ENCODE peak calls at places on chromosomes 2 and 18, in nine cellular contexts. P, K, X, T, Z, I, E, L and H are unnamed samples.

GRCh38 chr2:217277646-217278048 is 417.8 kb upstream of the TNP1 start:
- DNase-seq in P (peak), K (peak), X (peak), T (no peak), Z (no peak), I (no peak), E (peak), L (peak), H (no peak)

GRCh38 chr2:12715258-12715865 is 1.4 kb upstream of the TRIB2 start:
- DNase-seq in P (no peak), K (peak), X (no peak), T (no peak), Z (peak), I (no peak), E (no peak), L (no peak), H (no peak)

GRCh38 chr2:71548589-71549485 is 95.5 kb downstream of the DYSF start:
- DNase-seq in P (peak), K (peak), X (peak), T (peak), Z (peak), I (peak), E (peak), L (peak), H (peak)

GRCh38 chr18:6610436-6610835 is 119.1 kb upstream of the ARHGAP28 start:
- DNase-seq in P (no peak), K (peak), X (no peak), T (no peak), Z (no peak), I (no peak), E (no peak), L (peak), H (no peak)

GRCh38 chr2:143176606-143177005 is 47.4 kb downstream of the ARHGAP15 start:
- DNase-seq in P (no peak), K (no peak), X (no peak), T (no peak), Z (no peak), I (no peak), E (no peak), L (no peak), H (no peak)

GRCh38 chr2:99636432-99637034 is 146.7 kb upstream of the REV1 start:
- DNase-seq in P (no peak), K (no peak), X (peak), T (no peak), Z (peak), I (no peak), E (peak), L (no peak), H (peak)

GRCh38 chr2:19525313-19525712 is 166.9 kb upstream of the OSR1 start:
- DNase-seq in P (peak), K (no peak), X (no peak), T (no peak), Z (no peak), I (no peak), E (no peak), L (no peak), H (no peak)

GRCh38 chr18:48859311-48860275 is 91.2 kb downstream of the SMAD7 start:
- DNase-seq in P (no peak), K (no peak), X (no peak), T (no peak), Z (peak), I (no peak), E (peak), L (no peak), H (peak)

GRCh38 chr18:54129448-54130134 is 94.9 kb downstream of the MBD2 start:
- DNase-seq in P (no peak), K (no peak), X (no peak), T (no peak), Z (no peak), I (no peak), E (no peak), L (no peak), H (no peak)

GRCh38 chr2:231386446-231386845 is 9.1 kb upstream of the B3GNT7 start:
- DNase-seq in P (peak), K (peak), X (peak), T (no peak), Z (no peak), I (no peak), E (no peak), L (peak), H (no peak)

GRCh38 chr2:27298391-27299080 is 9.7 kb downstream of the UCN start:
- DNase-seq in P (no peak), K (no peak), X (no peak), T (no peak), Z (no peak), I (no peak), E (no peak), L (peak), H (peak)

GRCh38 chr2:18599509-18600254 is 10.3 kb upstream of the NT5C1B start:
- DNase-seq in P (peak), K (peak), X (no peak), T (no peak), Z (no peak), I (no peak), E (no peak), L (peak), H (no peak)

GRCh38 chr2:141736466-141736865 is 394.4 kb downstream of the LRP1B start:
- DNase-seq in P (no peak), K (no peak), X (no peak), T (no peak), Z (no peak), I (no peak), E (no peak), L (no peak), H (no peak)

GRCh38 chr2:150589760-150590159 is 102.3 kb upstream of the RND3 start:
- DNase-seq in P (no peak), K (peak), X (no peak), T (no peak), Z (no peak), I (no peak), E (no peak), L (no peak), H (no peak)

GRCh38 chr2:134718956-134719814 is at the start of gene TMEM163:
- DNase-seq in P (no peak), K (peak), X (no peak), T (peak), Z (peak), I (no peak), E (no peak), L (no peak), H (no peak)

GRCh38 chr2:68807821-68808266 is 63.4 kb downstream of the BMP10 start:
- DNase-seq in P (peak), K (peak), X (no peak), T (no peak), Z (no peak), I (no peak), E (no peak), L (no peak), H (no peak)

GRCh38 chr2:74313497-74313896 is 29.7 kb downstream of the SLC4A5 start:
- DNase-seq in P (no peak), K (no peak), X (no peak), T (no peak), Z (no peak), I (no peak), E (no peak), L (no peak), H (no peak)

GRCh38 chr2:232637832-232638231 is 4.4 kb downstream of the EFHD1 start:
- DNase-seq in P (no peak), K (no peak), X (no peak), T (no peak), Z (no peak), I (no peak), E (no peak), L (no peak), H (no peak)

GRCh38 chr18:42289526-42289925 is 334.5 kb downstream of the PIK3C3 start:
- DNase-seq in P (no peak), K (no peak), X (no peak), T (no peak), Z (no peak), I (no peak), E (no peak), L (no peak), H (no peak)

GRCh38 chr2:153388246-153388645 is 90.3 kb downstream of the RPRM start:
- DNase-seq in P (no peak), K (no peak), X (peak), T (no peak), Z (no peak), I (no peak), E (no peak), L (no peak), H (no peak)

GRCh38 chr2:65292095-65292378 is 64.4 kb downstream of the ACTR2 start:
- DNase-seq in P (peak), K (no peak), X (no peak), T (no peak), Z (no peak), I (no peak), E (no peak), L (no peak), H (no peak)

GRCh38 chr18:58229162-58229561 is 185.1 kb downstream of the NEDD4L start:
- DNase-seq in P (no peak), K (no peak), X (no peak), T (no peak), Z (no peak), I (no peak), E (no peak), L (no peak), H (no peak)

GRCh38 chr2:101295895-101296294 is 12.6 kb downstream of the RNF149 start:
- DNase-seq in P (peak), K (peak), X (peak), T (no peak), Z (no peak), I (no peak), E (no peak), L (peak), H (no peak)

GRCh38 chr2:85578243-85579180 is 1.1 kb downstream of the VAMP8 start:
- DNase-seq in P (no peak), K (no peak), X (no peak), T (peak), Z (peak), I (no peak), E (no peak), L (no peak), H (peak)

GRCh38 chr18:48018806-48019295 is 88.4 kb upstream of the SMAD2 start:
- DNase-seq in P (no peak), K (no peak), X (no peak), T (no peak), Z (no peak), I (peak), E (no peak), L (no peak), H (no peak)

GRCh38 chr2:44713170-44713569 is 228.3 kb upstream of the SIX3 start:
- DNase-seq in P (no peak), K (no peak), X (no peak), T (no peak), Z (no peak), I (peak), E (no peak), L (peak), H (no peak)

GRCh38 chr2:114426111-114426510 is 16.3 kb upstream of the DPP10 start:
- DNase-seq in P (no peak), K (no peak), X (no peak), T (no peak), Z (no peak), I (no peak), E (peak), L (no peak), H (no peak)

GRCh38 chr2:199303814-199304213 is 153.9 kb downstream of the SATB2 start:
- DNase-seq in P (peak), K (peak), X (peak), T (no peak), Z (peak), I (no peak), E (no peak), L (peak), H (no peak)

GRCh38 chr2:127479219-127479825 is 47.0 kb downstream of the IWS1 start:
- DNase-seq in P (peak), K (peak), X (peak), T (no peak), Z (peak), I (no peak), E (no peak), L (peak), H (no peak)

GRCh38 chr2:222756951-222757645 is 85.6 kb downstream of the MOGAT1 start:
- DNase-seq in P (peak), K (peak), X (peak), T (no peak), Z (no peak), I (no peak), E (no peak), L (peak), H (no peak)

GRCh38 chr18:68083131-68083530 is 566.6 kb upstream of the DSEL start:
- DNase-seq in P (peak), K (peak), X (peak), T (no peak), Z (no peak), I (no peak), E (no peak), L (peak), H (no peak)